ENCODE peak calls at places on chromosomes 13 and 19, in ten cellular contexts. W, V, G, D, Z, C, R, I, K and Y are unnamed samples.

GRCh38 chr13:94480672-94481145 is 1.2 kb upstream of the DCT start:
- DNase-seq in W (peak), V (no peak), G (no peak), D (no peak), Z (no peak), C (no peak), R (peak), I (peak), K (no peak), Y (no peak)

GRCh38 chr13:33743438-33744368 is 74.2 kb upstream of the RFC3 start:
- DNase-seq in W (no peak), V (no peak), G (peak), D (no peak), Z (no peak), C (no peak), R (peak), I (no peak), K (no peak), Y (peak)

GRCh38 chr13:37647038-37647650 is 48.6 kb upstream of the POSTN start:
- DNase-seq in W (no peak), V (no peak), G (no peak), D (no peak), Z (no peak), C (no peak), R (peak), I (no peak), K (no peak), Y (no peak)

GRCh38 chr19:44800461-44800860 is 8.4 kb upstream of the BCAM start:
- DNase-seq in W (peak), V (peak), G (peak), D (peak), Z (peak), C (peak), R (peak), I (peak), K (peak), Y (peak)

GRCh38 chr13:80235131-80235530 is 105.8 kb downstream of the SPRY2 start:
- DNase-seq in W (no peak), V (no peak), G (no peak), D (no peak), Z (no peak), C (no peak), R (peak), I (no peak), K (peak), Y (no peak)

GRCh38 chr13:71661921-71662320 is 205.1 kb downstream of the DACH1 start:
- DNase-seq in W (no peak), V (no peak), G (no peak), D (no peak), Z (no peak), C (peak), R (peak), I (peak), K (no peak), Y (no peak)

GRCh38 chr19:2699413-2700142 is 2.9 kb downstream of the GNG7 start:
- DNase-seq in W (no peak), V (no peak), G (no peak), D (no peak), Z (no peak), C (no peak), R (no peak), I (no peak), K (no peak), Y (no peak)

GRCh38 chr13:112073245-112074138 is 6.5 kb downstream of the SOX1 start:
- DNase-seq in W (no peak), V (no peak), G (no peak), D (peak), Z (no peak), C (no peak), R (no peak), I (no peak), K (no peak), Y (no peak)

GRCh38 chr13:111914241-111915103 is 152.5 kb upstream of the SOX1 start:
- DNase-seq in W (peak), V (peak), G (no peak), D (no peak), Z (no peak), C (no peak), R (no peak), I (no peak), K (no peak), Y (no peak)

GRCh38 chr13:85261757-85262346 is 537.4 kb downstream of the SLITRK6 start:
- DNase-seq in W (no peak), V (no peak), G (no peak), D (no peak), Z (no peak), C (no peak), R (peak), I (peak), K (no peak), Y (no peak)

GRCh38 chr13:39347926-39348901 is 254.8 kb downstream of the LHFPL6 start:
- DNase-seq in W (peak), V (no peak), G (no peak), D (no peak), Z (no peak), C (no peak), R (no peak), I (no peak), K (no peak), Y (no peak)

GRCh38 chr19:18663940-18664530 is 19.4 kb upstream of the CRTC1 start:
- DNase-seq in W (no peak), V (no peak), G (no peak), D (no peak), Z (no peak), C (no peak), R (no peak), I (no peak), K (no peak), Y (peak)

GRCh38 chr19:13646758-13647157 is 117.6 kb upstream of the MRI1 start:
- DNase-seq in W (no peak), V (no peak), G (peak), D (no peak), Z (no peak), C (no peak), R (no peak), I (no peak), K (no peak), Y (no peak)

GRCh38 chr13:110507678-110508381 is 53.7 kb downstream of the RAB20 start:
- DNase-seq in W (peak), V (peak), G (no peak), D (no peak), Z (no peak), C (no peak), R (no peak), I (no peak), K (no peak), Y (no peak)

GRCh38 chr19:8403820-8404109 is 9.3 kb upstream of the MARCHF2 start:
- DNase-seq in W (no peak), V (no peak), G (no peak), D (no peak), Z (no peak), C (no peak), R (no peak), I (no peak), K (no peak), Y (no peak)

GRCh38 chr13:98199480-98199879 is 22.4 kb upstream of the RNF113B start:
- DNase-seq in W (no peak), V (no peak), G (no peak), D (no peak), Z (no peak), C (no peak), R (no peak), I (peak), K (no peak), Y (no peak)

GRCh38 chr13:110978390-110978789 is 63.5 kb upstream of the ANKRD10 start:
- DNase-seq in W (no peak), V (no peak), G (no peak), D (no peak), Z (no peak), C (no peak), R (peak), I (peak), K (no peak), Y (no peak)

GRCh38 chr19:12766051-12766521 is 9.3 kb downstream of the HOOK2 start:
- DNase-seq in W (peak), V (peak), G (peak), D (peak), Z (peak), C (no peak), R (no peak), I (peak), K (peak), Y (no peak)

GRCh38 chr19:58033741-58034475 is at the start of gene ZSCAN1:
- DNase-seq in W (peak), V (peak), G (peak), D (peak), Z (no peak), C (no peak), R (peak), I (peak), K (no peak), Y (no peak)

GRCh38 chr19:49374665-49375434 is 11.2 kb downstream of the DKKL1 start:
- DNase-seq in W (no peak), V (no peak), G (no peak), D (no peak), Z (no peak), C (no peak), R (no peak), I (no peak), K (no peak), Y (no peak)

GRCh38 chr19:6030214-6030507 is 52.2 kb upstream of the RANBP3 start:
- DNase-seq in W (no peak), V (no peak), G (no peak), D (no peak), Z (peak), C (no peak), R (peak), I (peak), K (no peak), Y (no peak)

GRCh38 chr13:40149611-40150283 is 494.3 kb downstream of the COG6 start:
- DNase-seq in W (no peak), V (no peak), G (no peak), D (no peak), Z (peak), C (peak), R (peak), I (peak), K (peak), Y (no peak)

GRCh38 chr13:53237696-53238095 is 209.1 kb downstream of the OLFM4 start:
- DNase-seq in W (no peak), V (no peak), G (no peak), D (no peak), Z (no peak), C (no peak), R (no peak), I (no peak), K (no peak), Y (no peak)

GRCh38 chr13:41562083-41562482 is 104.7 kb downstream of the RGCC start:
- DNase-seq in W (peak), V (peak), G (no peak), D (no peak), Z (peak), C (peak), R (peak), I (peak), K (no peak), Y (no peak)

GRCh38 chr13:35016362-35017148 is 74.5 kb downstream of the NBEA start:
- DNase-seq in W (no peak), V (no peak), G (no peak), D (no peak), Z (no peak), C (no peak), R (no peak), I (no peak), K (no peak), Y (no peak)

GRCh38 chr19:32200312-32201038 is 144.9 kb upstream of the ZNF507 start:
- DNase-seq in W (no peak), V (no peak), G (no peak), D (no peak), Z (no peak), C (no peak), R (no peak), I (no peak), K (no peak), Y (no peak)

GRCh38 chr13:112742583-112742982 is 52.7 kb downstream of the ATP11A start:
- DNase-seq in W (no peak), V (no peak), G (no peak), D (no peak), Z (no peak), C (no peak), R (no peak), I (no peak), K (no peak), Y (no peak)

GRCh38 chr13:78587395-78587794 is 16.0 kb downstream of the POU4F1 start:
- DNase-seq in W (no peak), V (no peak), G (no peak), D (peak), Z (no peak), C (no peak), R (no peak), I (no peak), K (no peak), Y (no peak)

GRCh38 chr19:4633140-4633967 is 6.0 kb upstream of the TNFAIP8L1 start:
- DNase-seq in W (peak), V (peak), G (peak), D (no peak), Z (peak), C (peak), R (peak), I (peak), K (peak), Y (peak)

GRCh38 chr19:13795595-13796300 is 505 bp downstream of the ZSWIM4 start:
- DNase-seq in W (peak), V (peak), G (no peak), D (no peak), Z (no peak), C (no peak), R (peak), I (peak), K (peak), Y (no peak)

GRCh38 chr13:48687249-48687648 is 33.5 kb downstream of the CYSLTR2 start:
- DNase-seq in W (no peak), V (no peak), G (no peak), D (no peak), Z (no peak), C (no peak), R (no peak), I (no peak), K (no peak), Y (no peak)

GRCh38 chr13:24152292-24153214 is 8.0 kb upstream of the SPATA13 start:
- DNase-seq in W (no peak), V (no peak), G (no peak), D (no peak), Z (no peak), C (no peak), R (no peak), I (no peak), K (no peak), Y (no peak)

GRCh38 chr19:16541526-16542044 is 652 bp downstream of the CHERP start:
- DNase-seq in W (no peak), V (no peak), G (no peak), D (no peak), Z (no peak), C (no peak), R (peak), I (peak), K (no peak), Y (no peak)

GRCh38 chr13:33119886-33120543 is 103.8 kb downstream of the KL start:
- DNase-seq in W (no peak), V (no peak), G (no peak), D (no peak), Z (no peak), C (no peak), R (no peak), I (peak), K (peak), Y (no peak)

GRCh38 chr19:51246153-51246552 is 4.7 kb upstream of the SIGLECL1 start:
- DNase-seq in W (no peak), V (no peak), G (no peak), D (no peak), Z (no peak), C (no peak), R (peak), I (peak), K (no peak), Y (no peak)

GRCh38 chr13:48038763-48039162 is 1.2 kb downstream of the NUDT15 start:
- DNase-seq in W (no peak), V (no peak), G (no peak), D (no peak), Z (no peak), C (no peak), R (no peak), I (no peak), K (no peak), Y (no peak)

GRCh38 chr13:39685652-39686051 is 30.2 kb downstream of the COG6 start:
- DNase-seq in W (no peak), V (no peak), G (no peak), D (no peak), Z (no peak), C (no peak), R (no peak), I (no peak), K (no peak), Y (no peak)

GRCh38 chr13:46210362-46211083 is 1.2 kb upstream of the LRRC63 start:
- DNase-seq in W (no peak), V (no peak), G (no peak), D (no peak), Z (no peak), C (no peak), R (no peak), I (no peak), K (no peak), Y (no peak)

GRCh38 chr19:55526216-55527196 is 10.4 kb downstream of the SBK2 start:
- DNase-seq in W (peak), V (peak), G (no peak), D (no peak), Z (no peak), C (no peak), R (peak), I (peak), K (peak), Y (no peak)

GRCh38 chr19:56837892-56838679 is 2.4 kb downstream of the PEG3 start:
- DNase-seq in W (peak), V (peak), G (no peak), D (peak), Z (no peak), C (no peak), R (peak), I (no peak), K (no peak), Y (no peak)
- H3K4me3 ChIP-seq in W (peak), V (peak), G (peak), D (peak), Z (no peak), C (no peak), R (no peak), I (no peak), K (no peak), Y (no peak)

DNA sequence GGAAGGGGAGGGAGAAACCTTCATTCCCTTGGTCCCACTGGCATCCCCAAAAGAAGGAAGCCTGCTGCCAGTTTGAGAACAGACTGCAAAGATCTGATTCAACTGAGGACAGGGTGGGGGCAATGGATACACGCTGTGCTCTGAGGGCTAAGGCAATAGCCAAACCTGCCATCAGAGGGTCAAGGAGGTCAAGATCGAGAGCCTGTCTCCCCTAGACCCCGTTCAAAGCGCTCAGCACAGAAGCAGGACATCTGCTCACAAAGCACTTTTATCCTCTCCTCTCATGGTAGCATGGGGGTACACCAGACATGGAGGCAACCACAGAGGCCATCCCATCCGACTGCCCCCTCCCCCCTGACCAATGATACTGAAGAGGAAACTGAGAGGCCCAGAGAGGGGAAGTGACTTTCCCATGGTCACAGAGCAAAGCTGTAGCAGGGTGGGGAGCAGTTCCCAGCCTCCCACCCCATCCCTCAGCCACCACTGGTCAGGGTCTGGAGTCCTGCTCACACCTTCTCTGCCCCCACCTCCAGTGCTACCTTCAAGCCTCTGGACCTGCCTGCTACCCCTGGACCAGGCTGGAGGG is 11.1 kb downstream of the POU2F2 start:
- DNase-seq in W (no peak), V (no peak), G (no peak), D (no peak), Z (no peak), C (no peak), R (no peak), I (no peak), K (no peak), Y (no peak)
- H3K4me3 ChIP-seq in W (no peak), V (no peak), G (no peak), D (peak), Z (no peak), C (no peak), R (no peak), I (no peak), K (no peak), Y (no peak)

GRCh38 chr19:10896851-10897526 is 25.6 kb downstream of the CARM1 start:
- DNase-seq in W (no peak), V (peak), G (no peak), D (no peak), Z (peak), C (no peak), R (no peak), I (peak), K (peak), Y (no peak)

GRCh38 chr19:10898633-10899032 is 27.3 kb downstream of the CARM1 start:
- DNase-seq in W (no peak), V (no peak), G (no peak), D (no peak), Z (no peak), C (no peak), R (no peak), I (no peak), K (no peak), Y (no peak)

GRCh38 chr19:10895363-10895762 is 24.0 kb downstream of the CARM1 start:
- DNase-seq in W (no peak), V (no peak), G (no peak), D (no peak), Z (no peak), C (no peak), R (no peak), I (no peak), K (no peak), Y (no peak)

GRCh38 chr19:10895920-10896319 is 24.6 kb downstream of the CARM1 start:
- DNase-seq in W (no peak), V (no peak), G (no peak), D (no peak), Z (no peak), C (no peak), R (no peak), I (no peak), K (no peak), Y (no peak)

DNA sequence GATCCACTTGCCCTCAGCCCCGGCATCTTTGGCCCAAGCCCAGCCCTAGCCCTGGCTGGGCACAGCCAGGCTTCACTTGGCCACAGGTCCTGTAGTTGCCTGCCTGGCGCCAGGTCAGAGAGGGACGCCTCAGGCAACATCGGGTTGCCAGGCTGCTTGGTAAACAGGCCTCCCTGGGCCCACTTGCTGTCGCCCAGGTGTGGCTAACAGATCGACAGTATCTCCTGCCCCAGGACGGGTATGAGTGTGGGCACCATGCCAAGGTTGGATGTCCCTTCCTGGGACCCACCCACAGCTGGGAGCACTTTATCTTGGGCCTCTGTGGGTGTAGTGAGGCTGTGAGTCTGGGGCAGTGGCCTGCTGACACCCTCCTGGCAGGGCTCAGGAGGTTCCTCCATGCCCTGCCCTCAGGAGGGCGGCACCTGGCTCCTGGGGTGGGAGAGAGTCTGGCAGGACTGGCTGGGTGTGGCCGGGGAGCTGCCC is 27.9 kb downstream of the CARM1 start:
- DNase-seq in W (peak), V (peak), G (no peak), D (peak), Z (no peak), C (no peak), R (no peak), I (no peak), K (no peak), Y (no peak)
- H3K4me3 ChIP-seq in W (no peak), V (no peak), G (no peak), D (no peak), Z (no peak), C (no peak), R (no peak), I (no peak), K (no peak), Y (no peak)

DNA sequence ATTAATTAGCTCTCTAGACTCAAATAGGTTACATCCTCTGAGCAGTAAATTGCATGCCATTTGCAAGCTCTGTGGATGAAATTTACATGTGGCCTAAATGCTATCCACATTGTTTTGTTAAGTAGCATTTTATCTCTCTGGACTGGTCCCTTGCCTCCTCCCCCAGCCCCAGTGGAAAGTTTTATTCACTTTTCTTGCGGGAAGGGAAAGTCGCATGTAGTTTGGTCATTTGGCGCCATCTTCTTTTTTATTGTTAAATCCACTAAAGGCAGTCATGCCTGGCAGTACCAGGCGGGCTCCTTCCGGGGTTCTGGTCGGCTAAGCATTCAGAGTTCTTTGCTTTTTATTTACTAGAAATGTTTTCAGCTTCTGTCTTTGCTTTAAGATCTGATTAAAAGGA is 188.7 kb downstream of the TM9SF2 start:
- DNase-seq in W (no peak), V (no peak), G (no peak), D (no peak), Z (no peak), C (no peak), R (no peak), I (no peak), K (no peak), Y (no peak)
- H3K4me3 ChIP-seq in W (no peak), V (no peak), G (no peak), D (no peak), Z (no peak), C (no peak), R (no peak), I (no peak), K (no peak), Y (no peak)